ENCODE peak calls at places on chromosomes 1 and 21, in four cellular contexts. One of them, this sample, is unnamed.

GRCh38 chr1:208179303-208179702 is 64.9 kb downstream of the PLXNA2 start:
- DNase-seq in ureter: no peak
- DNase-seq in amygdala: no peak
- DNase-seq in transverse colon: peak; percentile 55
- DNase-seq in this sample: no peak

GRCh38 chr1:111776397-111776796 is 20.7 kb downstream of the DDX20 start:
- DNase-seq in ureter: no peak
- DNase-seq in amygdala: no peak
- DNase-seq in transverse colon: no peak
- DNase-seq in this sample: no peak

GRCh38 chr21:23951251-23951650 is 1656.0 kb downstream of the MRPL39 start:
- DNase-seq in ureter: no peak
- DNase-seq in amygdala: no peak
- DNase-seq in transverse colon: no peak
- DNase-seq in this sample: no peak

GRCh38 chr1:25030674-25031589 is 100.9 kb upstream of the RUNX3 start:
- DNase-seq in ureter: no peak
- DNase-seq in amygdala: no peak
- DNase-seq in transverse colon: peak; percentile 28
- DNase-seq in this sample: no peak

GRCh38 chr1:6248161-6248776 is 4.3 kb downstream of the HES3 start:
- DNase-seq in ureter: no peak
- DNase-seq in amygdala: no peak
- DNase-seq in transverse colon: no peak
- DNase-seq in this sample: no peak

GRCh38 chr1:64691631-64692030 is 53.2 kb upstream of the RAVER2 start:
- DNase-seq in ureter: no peak
- DNase-seq in amygdala: no peak
- DNase-seq in transverse colon: no peak
- DNase-seq in this sample: no peak

GRCh38 chr1:41483960-41484844 is at the start of gene EDN2:
- DNase-seq in ureter: peak; percentile 85
- DNase-seq in amygdala: no peak
- DNase-seq in transverse colon: peak; percentile 89
- DNase-seq in this sample: no peak

GRCh38 chr1:76933847-76934657 is 66.8 kb downstream of the ST6GALNAC5 start:
- DNase-seq in ureter: no peak
- DNase-seq in amygdala: no peak
- DNase-seq in transverse colon: no peak
- DNase-seq in this sample: no peak

GRCh38 chr1:11180342-11180744 is 8.8 kb upstream of the ANGPTL7 start:
- DNase-seq in ureter: no peak
- DNase-seq in amygdala: no peak
- DNase-seq in transverse colon: no peak
- DNase-seq in this sample: no peak

GRCh38 chr1:151005729-151006330 is 872 bp downstream of the MINDY1 start:
- DNase-seq in ureter: no peak
- DNase-seq in amygdala: no peak
- DNase-seq in transverse colon: no peak
- DNase-seq in this sample: no peak

GRCh38 chr1:158101455-158101854 is 79.2 kb upstream of the CD1D start:
- DNase-seq in ureter: no peak
- DNase-seq in amygdala: no peak
- DNase-seq in transverse colon: no peak
- DNase-seq in this sample: no peak

GRCh38 chr1:28209700-28210099 is 23.1 kb downstream of the DNAJC8 start:
- DNase-seq in ureter: no peak
- DNase-seq in amygdala: no peak
- DNase-seq in transverse colon: no peak
- DNase-seq in this sample: no peak

GRCh38 chr1:216670118-216670870 is 52.9 kb downstream of the ESRRG start:
- DNase-seq in ureter: no peak
- DNase-seq in amygdala: no peak
- DNase-seq in transverse colon: no peak
- DNase-seq in this sample: no peak

GRCh38 chr21:37461494-37461893 is 94.9 kb downstream of the DYRK1A start:
- DNase-seq in ureter: no peak
- DNase-seq in amygdala: no peak
- DNase-seq in transverse colon: no peak
- DNase-seq in this sample: no peak

GRCh38 chr1:81756872-81757271 is 43.9 kb upstream of the ADGRL2 start:
- DNase-seq in ureter: no peak
- DNase-seq in amygdala: no peak
- DNase-seq in transverse colon: no peak
- DNase-seq in this sample: no peak

GRCh38 chr21:34569381-34569979 is 45.4 kb downstream of the RCAN1 start:
- DNase-seq in ureter: no peak
- DNase-seq in amygdala: no peak
- DNase-seq in transverse colon: no peak
- DNase-seq in this sample: no peak

GRCh38 chr21:45531393-45532215 is 10.6 kb downstream of the SLC19A1 start:
- DNase-seq in ureter: no peak
- DNase-seq in amygdala: no peak
- DNase-seq in transverse colon: peak; percentile 9
- DNase-seq in this sample: no peak

GRCh38 chr1:225426395-225427248 is 1.2 kb downstream of the LBR start:
- DNase-seq in ureter: no peak
- DNase-seq in amygdala: no peak
- DNase-seq in transverse colon: peak; percentile 53
- DNase-seq in this sample: no peak

GRCh38 chr21:41460578-41461527 is 34.8 kb downstream of the MX1 start:
- DNase-seq in ureter: peak; percentile 83
- DNase-seq in amygdala: peak; percentile 4
- DNase-seq in transverse colon: peak; percentile 79
- DNase-seq in this sample: peak; percentile 15

GRCh38 chr1:83596331-83596730 is 402.6 kb downstream of the TTLL7 start:
- DNase-seq in ureter: no peak
- DNase-seq in amygdala: no peak
- DNase-seq in transverse colon: no peak
- DNase-seq in this sample: no peak

GRCh38 chr1:31872658-31873636 is 57.1 kb upstream of the SPOCD1 start:
- DNase-seq in ureter: no peak
- DNase-seq in amygdala: no peak
- DNase-seq in transverse colon: no peak
- DNase-seq in this sample: no peak

GRCh38 chr1:152459596-152460528 is 45.8 kb upstream of the CRNN start:
- DNase-seq in ureter: peak; percentile 76
- DNase-seq in amygdala: peak; percentile 19
- DNase-seq in transverse colon: peak; percentile 72
- DNase-seq in this sample: no peak

GRCh38 chr1:168439451-168440375 is 104.1 kb downstream of the XCL2 start:
- DNase-seq in ureter: peak; percentile 77
- DNase-seq in amygdala: peak; percentile 72
- DNase-seq in transverse colon: peak; percentile 80
- DNase-seq in this sample: peak; percentile 63

GRCh38 chr1:53639996-53640695 is 98.8 kb downstream of the GLIS1 start:
- DNase-seq in ureter: no peak
- DNase-seq in amygdala: no peak
- DNase-seq in transverse colon: no peak
- DNase-seq in this sample: no peak

GRCh38 chr1:178031856-178032320 is 62.0 kb upstream of the RASAL2 start:
- DNase-seq in ureter: peak; percentile 90
- DNase-seq in amygdala: peak; percentile 78
- DNase-seq in transverse colon: peak; percentile 90
- DNase-seq in this sample: peak; percentile 91

GRCh38 chr1:84957956-84958355 is 39.0 kb downstream of the MCOLN2 start:
- DNase-seq in ureter: no peak
- DNase-seq in amygdala: no peak
- DNase-seq in transverse colon: no peak
- DNase-seq in this sample: no peak

GRCh38 chr1:2279210-2279639 is 51.1 kb downstream of the SKI start:
- DNase-seq in ureter: no peak
- DNase-seq in amygdala: peak; percentile 32
- DNase-seq in transverse colon: no peak
- DNase-seq in this sample: no peak

GRCh38 chr1:241644259-241644658 is 4.1 kb upstream of the CHML start:
- DNase-seq in ureter: no peak
- DNase-seq in amygdala: no peak
- DNase-seq in transverse colon: no peak
- DNase-seq in this sample: no peak

GRCh38 chr1:90820727-90821126 is 103.6 kb upstream of the BARHL2 start:
- DNase-seq in ureter: no peak
- DNase-seq in amygdala: no peak
- DNase-seq in transverse colon: no peak
- DNase-seq in this sample: no peak

GRCh38 chr1:82227696-82228095 is 427.0 kb downstream of the ADGRL2 start:
- DNase-seq in ureter: no peak
- DNase-seq in amygdala: no peak
- DNase-seq in transverse colon: no peak
- DNase-seq in this sample: no peak

GRCh38 chr1:189149547-189150375 is 1327.9 kb downstream of the BRINP3 start:
- DNase-seq in ureter: no peak
- DNase-seq in amygdala: no peak
- DNase-seq in transverse colon: no peak
- DNase-seq in this sample: no peak

GRCh38 chr1:156721131-156721924 is 6.9 kb upstream of the METTL25B start:
- DNase-seq in ureter: no peak
- DNase-seq in amygdala: no peak
- DNase-seq in transverse colon: no peak
- DNase-seq in this sample: no peak

GRCh38 chr1:94417962-94418663 is at the start of gene ABCD3:
- DNase-seq in ureter: peak; percentile 97
- DNase-seq in amygdala: peak; percentile 90
- DNase-seq in transverse colon: peak; percentile 97
- DNase-seq in this sample: peak; percentile 98

This sample was measured in caudate nucleus.